ENCODE peak calls at places on chromosomes 12 and 14, in ten cellular contexts. G is stimulated activated CD4-positive, alpha-beta T cell treated with anti-CD3 and anti-CD28 coated beads, Interleukin-15, amount 100 ng/mL, for 48 hours; O is T-cell; Q is activated naive CD4-positive, alpha-beta T cell treated with anti-CD3 and anti-CD28 coated beads, Interleukin-2, amount 10 ng/mL, durations not matched to agents 7 days and 5 days; N is activated CD8-positive, alpha-beta T cell treated with anti-CD3 and anti-CD28 coated beads, Interleukin-2, amount 10 ng/mL, durations not matched to agents 7 days and 5 days; W is astrocyte of the hippocampus; E is activated CD4-positive, alpha-beta T cell treated with anti-CD3 and anti-CD28 coated beads for 1 hour; Y is upper lobe of right lung; C is AG04449; T is M059J. B is an unnamed sample.

GRCh38 chr12:84911331-84912190 is 1.0 kb downstream of the SLC6A15 start:
- DNase-seq in G (no peak), O (no peak), Q (peak; percentile 28), N (no peak), W (peak; percentile 79), E (no peak), Y (peak; percentile 68), C (no peak), T (peak; percentile 38), B (no peak)

GRCh38 chr12:11609045-11609444 is 40.4 kb upstream of the ETV6 start:
- DNase-seq in G (no peak), O (no peak), Q (no peak), N (no peak), W (no peak), E (no peak), Y (no peak), C (no peak), T (no peak), B (no peak)

GRCh38 chr14:53545217-53545616 is 392.1 kb upstream of the DDHD1 start:
- DNase-seq in G (no peak), O (no peak), Q (no peak), N (no peak), W (no peak), E (no peak), Y (no peak), C (no peak), T (no peak), B (no peak)

GRCh38 chr14:100842799-100843198 is 16.9 kb downstream of the MEG3 start:
- DNase-seq in G (no peak), O (no peak), Q (no peak), N (no peak), W (peak; percentile 94), E (no peak), Y (no peak), C (peak; percentile 86), T (peak; percentile 74), B (no peak)

GRCh38 chr12:78085562-78086182 is 255.0 kb downstream of the NAV3 start:
- DNase-seq in G (no peak), O (no peak), Q (no peak), N (no peak), W (peak; percentile 15), E (no peak), Y (no peak), C (no peak), T (peak; percentile 58), B (no peak)

GRCh38 chr12:7503686-7504085 is at the start of gene CD163:
- DNase-seq in G (no peak), O (no peak), Q (no peak), N (no peak), W (no peak), E (no peak), Y (no peak), C (no peak), T (no peak), B (no peak)

GRCh38 chr12:90199008-90199407 is 490.4 kb upstream of the ATP2B1 start:
- DNase-seq in G (no peak), O (no peak), Q (no peak), N (no peak), W (no peak), E (no peak), Y (no peak), C (no peak), T (peak; percentile 3), B (peak; percentile 3)

GRCh38 chr14:85399196-85399595 is 130.7 kb upstream of the FLRT2 start:
- DNase-seq in G (no peak), O (no peak), Q (no peak), N (no peak), W (peak; percentile 48), E (no peak), Y (no peak), C (peak; percentile 17), T (no peak), B (no peak)

GRCh38 chr14:92507174-92507768 is 6.3 kb upstream of the RIN3 start:
- DNase-seq in G (no peak), O (no peak), Q (peak; percentile 36), N (peak; percentile 56), W (no peak), E (no peak), Y (peak; percentile 85), C (no peak), T (no peak), B (no peak)

GRCh38 chr14:39442293-39442692 is 10.1 kb upstream of the FBXO33 start:
- DNase-seq in G (no peak), O (no peak), Q (no peak), N (no peak), W (no peak), E (no peak), Y (no peak), C (no peak), T (peak; percentile 12), B (no peak)

GRCh38 chr12:13194462-13195110 is 1.9 kb upstream of the EMP1 start:
- DNase-seq in G (no peak), O (no peak), Q (no peak), N (no peak), W (no peak), E (no peak), Y (no peak), C (no peak), T (peak; percentile 39), B (no peak)

GRCh38 chr14:23555882-23556699 is at the start of gene THTPA:
- DNase-seq in G (peak; percentile 89), O (peak; percentile 92), Q (peak; percentile 97), N (peak; percentile 96), W (peak; percentile 97), E (peak; percentile 90), Y (peak; percentile 98), C (no peak), T (peak; percentile 90), B (peak; percentile 89)

GRCh38 chr14:74281069-74281468 is 21.7 kb downstream of the ABCD4 start:
- DNase-seq in G (no peak), O (no peak), Q (no peak), N (no peak), W (no peak), E (no peak), Y (no peak), C (no peak), T (no peak), B (no peak)

GRCh38 chr12:123058471-123058870 is 78.0 kb downstream of the ARL6IP4 start:
- DNase-seq in G (no peak), O (no peak), Q (no peak), N (no peak), W (no peak), E (no peak), Y (peak; percentile 59), C (no peak), T (no peak), B (no peak)

GRCh38 chr12:128318946-128319345 is 52.0 kb downstream of the TMEM132C start:
- DNase-seq in G (no peak), O (no peak), Q (no peak), N (no peak), W (no peak), E (no peak), Y (no peak), C (no peak), T (no peak), B (no peak)